ENCODE peak calls at places on chromosomes 11 and 22, in five cellular contexts. One of them, this sample, is unnamed.

GRCh38 chr11:3831378-3832239 is 9.2 kb downstream of the RHOG start:
- DNase-seq in amygdala: no peak
- DNase-seq in activated T-helper 1 cell treated with anti-CD3 and anti-CD28 coated beads, Interleukin-12 subunit alpha, Interleukin-12 subunit beta, Interleukin-2, Interleukin-4 antibody, amounts not matched to agents 30 ng/mL and 10 ng/mL and 1 ng/mL, durations not matched to agents 14 hours and 24 hours and 36 hours: no peak
- DNase-seq in caudate nucleus: no peak
- DNase-seq in IMR-90: no peak
- DNase-seq in this sample: no peak

GRCh38 chr11:128888034-128888985 is 2.8 kb upstream of the KCNJ5 start:
- DNase-seq in amygdala: no peak
- DNase-seq in activated T-helper 1 cell treated with anti-CD3 and anti-CD28 coated beads, Interleukin-12 subunit alpha, Interleukin-12 subunit beta, Interleukin-2, Interleukin-4 antibody, amounts not matched to agents 30 ng/mL and 10 ng/mL and 1 ng/mL, durations not matched to agents 14 hours and 24 hours and 36 hours: no peak
- DNase-seq in caudate nucleus: no peak
- DNase-seq in IMR-90: no peak
- DNase-seq in this sample: no peak

GRCh38 chr22:48239461-48240164 is 1477.2 kb downstream of the TBC1D22A start:
- DNase-seq in amygdala: no peak
- DNase-seq in activated T-helper 1 cell treated with anti-CD3 and anti-CD28 coated beads, Interleukin-12 subunit alpha, Interleukin-12 subunit beta, Interleukin-2, Interleukin-4 antibody, amounts not matched to agents 30 ng/mL and 10 ng/mL and 1 ng/mL, durations not matched to agents 14 hours and 24 hours and 36 hours: no peak
- DNase-seq in caudate nucleus: no peak
- DNase-seq in IMR-90: no peak
- DNase-seq in this sample: no peak

GRCh38 chr11:101706015-101706414 is 122.2 kb upstream of the TRPC6 start:
- DNase-seq in amygdala: no peak
- DNase-seq in activated T-helper 1 cell treated with anti-CD3 and anti-CD28 coated beads, Interleukin-12 subunit alpha, Interleukin-12 subunit beta, Interleukin-2, Interleukin-4 antibody, amounts not matched to agents 30 ng/mL and 10 ng/mL and 1 ng/mL, durations not matched to agents 14 hours and 24 hours and 36 hours: no peak
- DNase-seq in caudate nucleus: no peak
- DNase-seq in IMR-90: peak; percentile 54
- DNase-seq in this sample: no peak

GRCh38 chr11:72308226-72309073 is 64.5 kb upstream of the PHOX2A start:
- DNase-seq in amygdala: no peak
- DNase-seq in activated T-helper 1 cell treated with anti-CD3 and anti-CD28 coated beads, Interleukin-12 subunit alpha, Interleukin-12 subunit beta, Interleukin-2, Interleukin-4 antibody, amounts not matched to agents 30 ng/mL and 10 ng/mL and 1 ng/mL, durations not matched to agents 14 hours and 24 hours and 36 hours: no peak
- DNase-seq in caudate nucleus: peak; percentile 74
- DNase-seq in IMR-90: peak; percentile 98
- DNase-seq in this sample: no peak

GRCh38 chr11:63769044-63769718 is 606 bp upstream of the ZFTA start:
- DNase-seq in amygdala: no peak
- DNase-seq in activated T-helper 1 cell treated with anti-CD3 and anti-CD28 coated beads, Interleukin-12 subunit alpha, Interleukin-12 subunit beta, Interleukin-2, Interleukin-4 antibody, amounts not matched to agents 30 ng/mL and 10 ng/mL and 1 ng/mL, durations not matched to agents 14 hours and 24 hours and 36 hours: peak; percentile 17
- DNase-seq in caudate nucleus: no peak
- DNase-seq in IMR-90: no peak
- DNase-seq in this sample: no peak

GRCh38 chr11:5476184-5476819 is 12.2 kb upstream of the OR52D1 start:
- DNase-seq in amygdala: no peak
- DNase-seq in activated T-helper 1 cell treated with anti-CD3 and anti-CD28 coated beads, Interleukin-12 subunit alpha, Interleukin-12 subunit beta, Interleukin-2, Interleukin-4 antibody, amounts not matched to agents 30 ng/mL and 10 ng/mL and 1 ng/mL, durations not matched to agents 14 hours and 24 hours and 36 hours: peak; percentile 4
- DNase-seq in caudate nucleus: no peak
- DNase-seq in IMR-90: peak; percentile 57
- DNase-seq in this sample: no peak

GRCh38 chr11:75597636-75598035 is 35.6 kb downstream of the SERPINH1 start:
- DNase-seq in amygdala: no peak
- DNase-seq in activated T-helper 1 cell treated with anti-CD3 and anti-CD28 coated beads, Interleukin-12 subunit alpha, Interleukin-12 subunit beta, Interleukin-2, Interleukin-4 antibody, amounts not matched to agents 30 ng/mL and 10 ng/mL and 1 ng/mL, durations not matched to agents 14 hours and 24 hours and 36 hours: no peak
- DNase-seq in caudate nucleus: no peak
- DNase-seq in IMR-90: no peak
- DNase-seq in this sample: no peak

GRCh38 chr11:304915-305833 is 2.4 kb upstream of the IFITM2 start:
- DNase-seq in amygdala: no peak
- DNase-seq in activated T-helper 1 cell treated with anti-CD3 and anti-CD28 coated beads, Interleukin-12 subunit alpha, Interleukin-12 subunit beta, Interleukin-2, Interleukin-4 antibody, amounts not matched to agents 30 ng/mL and 10 ng/mL and 1 ng/mL, durations not matched to agents 14 hours and 24 hours and 36 hours: no peak
- DNase-seq in caudate nucleus: no peak
- DNase-seq in IMR-90: peak; percentile 79
- DNase-seq in this sample: no peak

GRCh38 chr11:210122-210802 is 2.8 kb downstream of the RIC8A start:
- DNase-seq in amygdala: no peak
- DNase-seq in activated T-helper 1 cell treated with anti-CD3 and anti-CD28 coated beads, Interleukin-12 subunit alpha, Interleukin-12 subunit beta, Interleukin-2, Interleukin-4 antibody, amounts not matched to agents 30 ng/mL and 10 ng/mL and 1 ng/mL, durations not matched to agents 14 hours and 24 hours and 36 hours: no peak
- DNase-seq in caudate nucleus: no peak
- DNase-seq in IMR-90: peak; percentile 88
- DNase-seq in this sample: no peak

GRCh38 chr22:37244922-37245722 is 1.1 kb upstream of the RAC2 start:
- DNase-seq in amygdala: no peak
- DNase-seq in activated T-helper 1 cell treated with anti-CD3 and anti-CD28 coated beads, Interleukin-12 subunit alpha, Interleukin-12 subunit beta, Interleukin-2, Interleukin-4 antibody, amounts not matched to agents 30 ng/mL and 10 ng/mL and 1 ng/mL, durations not matched to agents 14 hours and 24 hours and 36 hours: no peak
- DNase-seq in caudate nucleus: no peak
- DNase-seq in IMR-90: no peak
- DNase-seq in this sample: peak; percentile 49

GRCh38 chr11:65063532-65063931 is 5.2 kb upstream of the NAALADL1 start:
- DNase-seq in amygdala: no peak
- DNase-seq in activated T-helper 1 cell treated with anti-CD3 and anti-CD28 coated beads, Interleukin-12 subunit alpha, Interleukin-12 subunit beta, Interleukin-2, Interleukin-4 antibody, amounts not matched to agents 30 ng/mL and 10 ng/mL and 1 ng/mL, durations not matched to agents 14 hours and 24 hours and 36 hours: no peak
- DNase-seq in caudate nucleus: no peak
- DNase-seq in IMR-90: no peak
- DNase-seq in this sample: no peak

GRCh38 chr11:61968758-61969390 is 1.4 kb upstream of the FTH1 start:
- DNase-seq in amygdala: no peak
- DNase-seq in activated T-helper 1 cell treated with anti-CD3 and anti-CD28 coated beads, Interleukin-12 subunit alpha, Interleukin-12 subunit beta, Interleukin-2, Interleukin-4 antibody, amounts not matched to agents 30 ng/mL and 10 ng/mL and 1 ng/mL, durations not matched to agents 14 hours and 24 hours and 36 hours: no peak
- DNase-seq in caudate nucleus: no peak
- DNase-seq in IMR-90: no peak
- DNase-seq in this sample: no peak

GRCh38 chr22:49923445-49923844 is 5.0 kb downstream of the CRELD2 start:
- DNase-seq in amygdala: no peak
- DNase-seq in activated T-helper 1 cell treated with anti-CD3 and anti-CD28 coated beads, Interleukin-12 subunit alpha, Interleukin-12 subunit beta, Interleukin-2, Interleukin-4 antibody, amounts not matched to agents 30 ng/mL and 10 ng/mL and 1 ng/mL, durations not matched to agents 14 hours and 24 hours and 36 hours: no peak
- DNase-seq in caudate nucleus: no peak
- DNase-seq in IMR-90: peak; percentile 81
- DNase-seq in this sample: peak; percentile 58

GRCh38 chr11:94873910-94874575 is 99.3 kb downstream of the CWC15 start:
- DNase-seq in amygdala: no peak
- DNase-seq in activated T-helper 1 cell treated with anti-CD3 and anti-CD28 coated beads, Interleukin-12 subunit alpha, Interleukin-12 subunit beta, Interleukin-2, Interleukin-4 antibody, amounts not matched to agents 30 ng/mL and 10 ng/mL and 1 ng/mL, durations not matched to agents 14 hours and 24 hours and 36 hours: no peak
- DNase-seq in caudate nucleus: no peak
- DNase-seq in IMR-90: no peak
- DNase-seq in this sample: no peak

GRCh38 chr11:103441021-103441420 is 331.8 kb downstream of the DYNC2H1 start:
- DNase-seq in amygdala: no peak
- DNase-seq in activated T-helper 1 cell treated with anti-CD3 and anti-CD28 coated beads, Interleukin-12 subunit alpha, Interleukin-12 subunit beta, Interleukin-2, Interleukin-4 antibody, amounts not matched to agents 30 ng/mL and 10 ng/mL and 1 ng/mL, durations not matched to agents 14 hours and 24 hours and 36 hours: no peak
- DNase-seq in caudate nucleus: no peak
- DNase-seq in IMR-90: no peak
- DNase-seq in this sample: no peak

GRCh38 chr11:110373061-110373702 is 56.6 kb upstream of the FDX1 start:
- DNase-seq in amygdala: no peak
- DNase-seq in activated T-helper 1 cell treated with anti-CD3 and anti-CD28 coated beads, Interleukin-12 subunit alpha, Interleukin-12 subunit beta, Interleukin-2, Interleukin-4 antibody, amounts not matched to agents 30 ng/mL and 10 ng/mL and 1 ng/mL, durations not matched to agents 14 hours and 24 hours and 36 hours: no peak
- DNase-seq in caudate nucleus: no peak
- DNase-seq in IMR-90: peak; percentile 60
- DNase-seq in this sample: no peak

This sample was measured in stimulated activated naive B cell treated with anti-CD40 and anti-IgM and Interleukin-4, amounts not matched to agents 10 μg/mL and 1 μg/mL and 100 μg/mL, for 72 hours.